ENCODE peak calls at places on chromosome 13, in four cellular contexts. I is K562, O is HepG2, P is GM12878. C is an unnamed sample.

GRCh38 chr13:20684535-20684934 is 19.0 kb upstream of the IL17D start:
- DNase-seq in I (no peak), O (no peak), P (no peak), C (no peak)

GRCh38 chr13:54989418-54989817 is 1960.8 kb downstream of the OLFM4 start:
- DNase-seq in I (no peak), O (no peak), P (no peak), C (no peak)

GRCh38 chr13:42591602-42592001 is 17.6 kb downstream of the TNFSF11 start:
- DNase-seq in I (no peak), O (no peak), P (no peak), C (no peak)

GRCh38 chr13:97710797-97711196 is 242.7 kb upstream of the IPO5 start:
- DNase-seq in I (no peak), O (no peak), P (no peak), C (no peak)

GRCh38 chr13:97948041-97948440 is 5.4 kb upstream of the IPO5 start:
- DNase-seq in I (no peak), O (no peak), P (no peak), C (no peak)

GRCh38 chr13:52652980-52653303 is 306 bp downstream of the SUGT1 start:
- DNase-seq in I (peak; percentile 31), O (no peak), P (no peak), C (peak; percentile 26)

GRCh38 chr13:33262069-33262487 is 23.5 kb downstream of the STARD13 start:
- DNase-seq in I (no peak), O (peak; percentile 88), P (no peak), C (no peak)

GRCh38 chr13:74687452-74688180 is 553.4 kb upstream of the KLF12 start:
- DNase-seq in I (no peak), O (no peak), P (no peak), C (no peak)

GRCh38 chr13:46089213-46089612 is 15.6 kb downstream of the CPB2 start:
- DNase-seq in I (no peak), O (no peak), P (no peak), C (no peak)

GRCh38 chr13:36420437-36420891 is 11.8 kb upstream of the CCNA1 start:
- DNase-seq in I (peak; percentile 51), O (peak; percentile 61), P (peak; percentile 25), C (peak; percentile 77)

GRCh38 chr13:30696278-30697176 is 38.8 kb upstream of the ALOX5AP start:
- DNase-seq in I (no peak), O (no peak), P (no peak), C (no peak)

GRCh38 chr13:110312669-110313031 is 5.6 kb downstream of the COL4A2 start:
- DNase-seq in I (no peak), O (no peak), P (no peak), C (no peak)

GRCh38 chr13:19927117-19927734 is 31.3 kb upstream of the ZMYM2 start:
- DNase-seq in I (no peak), O (peak; percentile 21), P (no peak), C (no peak)

GRCh38 chr13:22027561-22027960 is 356.7 kb downstream of the FGF9 start:
- DNase-seq in I (no peak), O (no peak), P (no peak), C (no peak)

GRCh38 chr13:36857273-36857672 is 38.3 kb downstream of the RFXAP start:
- DNase-seq in I (no peak), O (no peak), P (no peak), C (no peak)

GRCh38 chr13:108929532-108929931 is 300.1 kb downstream of the MYO16 start:
- DNase-seq in I (no peak), O (no peak), P (no peak), C (no peak)

GRCh38 chr13:113445791-113446487 is 7.3 kb downstream of the ADPRHL1 start:
- DNase-seq in I (no peak), O (no peak), P (no peak), C (no peak)
- TF ChIP-seq TARDBP in I (no peak), O (no peak), P (no peak), C (no peak)

GRCh38 chr13:34750078-34750703 is 191.9 kb upstream of the NBEA start:
- DNase-seq in I (no peak), O (no peak), P (no peak), C (no peak)
- TF ChIP-seq TARDBP in I (no peak), O (no peak), P (no peak), C (no peak)

DNA sequence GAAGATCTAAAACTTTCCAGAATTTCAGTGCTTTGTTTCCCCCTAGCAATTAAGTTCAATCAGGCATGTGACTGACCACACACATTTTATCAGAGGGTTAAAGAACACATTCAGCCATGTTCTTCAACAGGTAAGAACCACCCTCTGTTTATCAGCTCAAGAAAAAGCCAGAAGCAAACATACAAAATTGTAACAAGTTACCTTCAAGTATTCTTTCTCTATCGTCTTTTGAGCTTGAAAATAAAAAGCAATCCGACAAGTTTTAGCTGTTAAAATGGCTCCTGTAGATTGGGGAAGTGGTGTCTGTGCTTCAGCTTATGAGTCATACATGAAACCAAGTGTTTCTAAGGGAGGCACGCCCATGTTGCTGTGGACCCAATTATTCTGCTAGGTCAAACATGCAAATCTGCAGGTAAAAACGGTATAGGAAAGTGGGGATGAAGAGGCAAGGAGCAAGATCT is at the start of gene ELF1:
- DNase-seq in I (peak; percentile 59), O (peak; percentile 65), P (peak; percentile 88), C (peak; percentile 53)
- TF ChIP-seq TARDBP in I (no peak), O (no peak), P (no peak), C (no peak)

GRCh38 chr13:26019881-26020535 is 31.8 kb downstream of the SHISA2 start:
- DNase-seq in I (no peak), O (no peak), P (no peak), C (no peak)
- TF ChIP-seq TARDBP in I (no peak), O (no peak), P (no peak), C (no peak)

GRCh38 chr13:41455725-41456419 is 1.5 kb upstream of the RGCC start:
- DNase-seq in I (no peak), O (no peak), P (no peak), C (no peak)
- TF ChIP-seq TARDBP in I (no peak), O (no peak), P (no peak), C (no peak)